ENCODE peak calls at places on chromosomes 5 and 9, in ten cellular contexts. One of them, this sample, is unnamed. For H3K4me1, the result is how much of the 10 kb centered on the place peaks cover.

GRCh38 chr5:150147580-150148407 is 7.9 kb downstream of the PDGFRB start:
- DNase-seq in adrenal gland: no peak
- DNase-seq in vagina: no peak
- DNase-seq in gastrocnemius medialis: no peak
- DNase-seq in A549: no peak
- DNase-seq in tibial nerve: no peak
- DNase-seq in spleen: no peak
- DNase-seq in upper lobe of left lung: no peak
- DNase-seq in IMR-90: no peak
- DNase-seq in testis: no peak
- DNase-seq in this sample: no peak

GRCh38 chr9:136177224-136177623 is 27.7 kb downstream of the LHX3 start:
- DNase-seq in adrenal gland: no peak
- DNase-seq in vagina: no peak
- DNase-seq in gastrocnemius medialis: no peak
- DNase-seq in A549: no peak
- DNase-seq in tibial nerve: no peak
- DNase-seq in spleen: no peak
- DNase-seq in upper lobe of left lung: peak
- DNase-seq in IMR-90: no peak
- DNase-seq in testis: no peak
- DNase-seq in this sample: no peak

GRCh38 chr5:79020861-79021561 is 35.9 kb upstream of the ARSB start:
- DNase-seq in adrenal gland: peak
- DNase-seq in vagina: no peak
- DNase-seq in gastrocnemius medialis: peak
- DNase-seq in A549: peak
- DNase-seq in tibial nerve: no peak
- DNase-seq in spleen: no peak
- DNase-seq in upper lobe of left lung: no peak
- DNase-seq in IMR-90: peak
- DNase-seq in testis: peak
- DNase-seq in this sample: peak

GRCh38 chr9:15249042-15249818 is 57.8 kb downstream of the TTC39B start:
- DNase-seq in adrenal gland: peak
- DNase-seq in vagina: no peak
- DNase-seq in gastrocnemius medialis: no peak
- DNase-seq in A549: no peak
- DNase-seq in tibial nerve: no peak
- DNase-seq in spleen: no peak
- DNase-seq in upper lobe of left lung: no peak
- DNase-seq in IMR-90: peak
- DNase-seq in testis: no peak
- DNase-seq in this sample: no peak

GRCh38 chr9:137582286-137582860 is 3.6 kb upstream of the DPH7 start:
- DNase-seq in adrenal gland: peak
- DNase-seq in vagina: no peak
- DNase-seq in gastrocnemius medialis: no peak
- DNase-seq in A549: no peak
- DNase-seq in tibial nerve: no peak
- DNase-seq in spleen: no peak
- DNase-seq in upper lobe of left lung: peak
- DNase-seq in IMR-90: no peak
- DNase-seq in testis: peak
- DNase-seq in this sample: no peak

GRCh38 chr5:36150676-36151433 is 832 bp downstream of the LMBRD2 start:
- DNase-seq in adrenal gland: peak
- DNase-seq in vagina: no peak
- DNase-seq in gastrocnemius medialis: no peak
- DNase-seq in A549: peak
- DNase-seq in tibial nerve: no peak
- DNase-seq in spleen: peak
- DNase-seq in upper lobe of left lung: peak
- DNase-seq in IMR-90: peak
- DNase-seq in testis: peak
- DNase-seq in this sample: no peak

GRCh38 chr5:133293953-133294352 is 242.1 kb downstream of the HSPA4 start:
- DNase-seq in adrenal gland: no peak
- DNase-seq in vagina: no peak
- DNase-seq in gastrocnemius medialis: no peak
- DNase-seq in A549: no peak
- DNase-seq in tibial nerve: no peak
- DNase-seq in spleen: no peak
- DNase-seq in upper lobe of left lung: no peak
- DNase-seq in IMR-90: no peak
- DNase-seq in testis: no peak
- DNase-seq in this sample: no peak

GRCh38 chr5:172939561-172939960 is 19.7 kb upstream of the RPL26L1 start:
- DNase-seq in adrenal gland: peak
- DNase-seq in vagina: no peak
- DNase-seq in gastrocnemius medialis: no peak
- DNase-seq in A549: no peak
- DNase-seq in tibial nerve: no peak
- DNase-seq in spleen: peak
- DNase-seq in upper lobe of left lung: no peak
- DNase-seq in IMR-90: peak
- DNase-seq in testis: no peak
- DNase-seq in this sample: no peak

GRCh38 chr9:91423785-91424402 is at the start of gene NFIL3:
- DNase-seq in adrenal gland: peak
- DNase-seq in vagina: no peak
- DNase-seq in gastrocnemius medialis: peak
- DNase-seq in A549: peak
- DNase-seq in tibial nerve: peak
- DNase-seq in spleen: peak
- DNase-seq in upper lobe of left lung: peak
- DNase-seq in IMR-90: peak
- DNase-seq in testis: peak
- DNase-seq in this sample: peak

GRCh38 chr5:176619203-176619568 is 9.2 kb upstream of the GPRIN1 start:
- DNase-seq in adrenal gland: peak
- DNase-seq in vagina: no peak
- DNase-seq in gastrocnemius medialis: peak
- DNase-seq in A549: peak
- DNase-seq in tibial nerve: no peak
- DNase-seq in spleen: peak
- DNase-seq in upper lobe of left lung: peak
- DNase-seq in IMR-90: peak
- DNase-seq in testis: peak
- DNase-seq in this sample: no peak

GRCh38 chr9:37529111-37529510 is 43.4 kb downstream of the POLR1E start:
- DNase-seq in adrenal gland: no peak
- DNase-seq in vagina: no peak
- DNase-seq in gastrocnemius medialis: peak
- DNase-seq in A549: no peak
- DNase-seq in tibial nerve: no peak
- DNase-seq in spleen: peak
- DNase-seq in upper lobe of left lung: peak
- DNase-seq in IMR-90: no peak
- DNase-seq in testis: no peak
- DNase-seq in this sample: no peak

GRCh38 chr5:96381526-96381925 is 51.5 kb downstream of the PCSK1 start:
- DNase-seq in adrenal gland: no peak
- DNase-seq in vagina: no peak
- DNase-seq in gastrocnemius medialis: no peak
- DNase-seq in A549: no peak
- DNase-seq in tibial nerve: no peak
- DNase-seq in spleen: no peak
- DNase-seq in upper lobe of left lung: no peak
- DNase-seq in IMR-90: no peak
- DNase-seq in testis: no peak
- DNase-seq in this sample: no peak

GRCh38 chr5:150311015-150311692 is 8.4 kb upstream of the ARSI start:
- DNase-seq in adrenal gland: no peak
- DNase-seq in vagina: no peak
- DNase-seq in gastrocnemius medialis: no peak
- DNase-seq in A549: no peak
- DNase-seq in tibial nerve: no peak
- DNase-seq in spleen: no peak
- DNase-seq in upper lobe of left lung: no peak
- DNase-seq in IMR-90: no peak
- DNase-seq in testis: no peak
- DNase-seq in this sample: no peak

GRCh38 chr9:104286792-104287191 is 192.7 kb downstream of the SMC2 start:
- DNase-seq in adrenal gland: no peak
- DNase-seq in vagina: no peak
- DNase-seq in gastrocnemius medialis: no peak
- DNase-seq in A549: no peak
- DNase-seq in tibial nerve: no peak
- DNase-seq in spleen: no peak
- DNase-seq in upper lobe of left lung: no peak
- DNase-seq in IMR-90: no peak
- DNase-seq in testis: no peak
- DNase-seq in this sample: no peak

GRCh38 chr5:156273325-156273724 is 53.6 kb upstream of the SGCD start:
- DNase-seq in adrenal gland: no peak
- DNase-seq in vagina: no peak
- DNase-seq in gastrocnemius medialis: no peak
- DNase-seq in A549: no peak
- DNase-seq in tibial nerve: no peak
- DNase-seq in spleen: no peak
- DNase-seq in upper lobe of left lung: no peak
- DNase-seq in IMR-90: no peak
- DNase-seq in testis: no peak
- DNase-seq in this sample: no peak

GRCh38 chr5:36090033-36090432 is 23.4 kb upstream of the UGT3A2 start:
- DNase-seq in adrenal gland: no peak
- DNase-seq in vagina: no peak
- DNase-seq in gastrocnemius medialis: no peak
- DNase-seq in A549: no peak
- DNase-seq in tibial nerve: no peak
- DNase-seq in spleen: no peak
- DNase-seq in upper lobe of left lung: no peak
- DNase-seq in IMR-90: peak
- DNase-seq in testis: peak
- DNase-seq in this sample: no peak

GRCh38 chr5:112711436-112711835 is 26.2 kb upstream of the APC start:
- DNase-seq in adrenal gland: no peak
- DNase-seq in vagina: no peak
- DNase-seq in gastrocnemius medialis: no peak
- DNase-seq in A549: no peak
- DNase-seq in tibial nerve: no peak
- DNase-seq in spleen: no peak
- DNase-seq in upper lobe of left lung: no peak
- DNase-seq in IMR-90: no peak
- DNase-seq in testis: no peak
- DNase-seq in this sample: no peak

GRCh38 chr9:105346273-105346672 is 101.6 kb upstream of the FSD1L start:
- DNase-seq in adrenal gland: no peak
- DNase-seq in vagina: no peak
- DNase-seq in gastrocnemius medialis: no peak
- DNase-seq in A549: no peak
- DNase-seq in tibial nerve: no peak
- DNase-seq in spleen: no peak
- DNase-seq in upper lobe of left lung: no peak
- DNase-seq in IMR-90: no peak
- DNase-seq in testis: no peak
- DNase-seq in this sample: no peak

DNA sequence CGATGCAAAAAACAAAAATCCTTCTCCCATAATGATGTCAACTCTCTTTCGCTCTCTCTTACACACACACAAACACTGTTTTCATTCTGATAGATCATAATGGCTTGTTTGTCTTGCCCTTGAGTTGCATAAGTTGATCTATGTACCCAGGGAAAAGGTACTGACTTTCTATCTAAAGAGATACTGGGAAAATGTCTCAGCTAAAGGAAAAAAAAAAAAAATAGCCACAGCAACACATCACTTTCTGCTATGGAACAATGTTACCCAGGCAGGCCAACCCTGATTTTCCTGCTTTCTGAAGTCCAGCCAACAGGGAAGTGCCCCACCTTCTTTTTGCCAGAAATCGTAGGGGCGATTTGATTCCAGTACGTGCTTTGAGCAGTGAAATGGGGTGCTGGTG is 212.6 kb upstream of the ACTBL2 start:
- DNase-seq in adrenal gland: no peak
- DNase-seq in vagina: no peak
- DNase-seq in gastrocnemius medialis: no peak
- DNase-seq in A549: no peak
- DNase-seq in tibial nerve: no peak
- DNase-seq in spleen: no peak
- DNase-seq in upper lobe of left lung: no peak
- DNase-seq in IMR-90: no peak
- DNase-seq in testis: no peak
- DNase-seq in this sample: no peak
- H3K4me1 ChIP-seq in adrenal gland: under half
- H3K4me1 ChIP-seq in vagina: half or more
- H3K4me1 ChIP-seq in gastrocnemius medialis: under half
- H3K4me1 ChIP-seq in A549: half or more
- H3K4me1 ChIP-seq in tibial nerve: under half
- H3K4me1 ChIP-seq in spleen: under half
- H3K4me1 ChIP-seq in upper lobe of left lung: under half
- H3K4me1 ChIP-seq in IMR-90: under half
- H3K4me1 ChIP-seq in testis: under half
- H3K4me1 ChIP-seq in this sample: under half

GRCh38 chr9:120791161-120791560 is 2.1 kb downstream of the FBXW2 start:
- DNase-seq in adrenal gland: peak
- DNase-seq in vagina: no peak
- DNase-seq in gastrocnemius medialis: no peak
- DNase-seq in A549: no peak
- DNase-seq in tibial nerve: no peak
- DNase-seq in spleen: no peak
- DNase-seq in upper lobe of left lung: no peak
- DNase-seq in IMR-90: no peak
- DNase-seq in testis: no peak
- DNase-seq in this sample: no peak
- H3K4me3 ChIP-seq in adrenal gland: no peak
- H3K4me3 ChIP-seq in vagina: no peak
- H3K4me3 ChIP-seq in gastrocnemius medialis: no peak
- H3K4me3 ChIP-seq in A549: no peak
- H3K4me3 ChIP-seq in tibial nerve: no peak
- H3K4me3 ChIP-seq in spleen: no peak
- H3K4me3 ChIP-seq in upper lobe of left lung: no peak
- H3K4me3 ChIP-seq in IMR-90: no peak
- H3K4me3 ChIP-seq in testis: no peak
- H3K4me3 ChIP-seq in this sample: no peak

GRCh38 chr5:151771259-151772028 is at the start of gene G3BP1:
- DNase-seq in adrenal gland: peak
- DNase-seq in vagina: peak
- DNase-seq in gastrocnemius medialis: peak
- DNase-seq in A549: peak
- DNase-seq in tibial nerve: peak
- DNase-seq in spleen: peak
- DNase-seq in upper lobe of left lung: peak
- DNase-seq in IMR-90: peak
- DNase-seq in testis: peak
- DNase-seq in this sample: peak
- TF ChIP-seq POLR2A in adrenal gland: peak
- TF ChIP-seq POLR2A in vagina: peak
- TF ChIP-seq POLR2A in gastrocnemius medialis: peak
- TF ChIP-seq POLR2A in A549: peak
- TF ChIP-seq POLR2A in tibial nerve: peak
- TF ChIP-seq POLR2A in spleen: peak
- TF ChIP-seq POLR2A in upper lobe of left lung: peak
- TF ChIP-seq POLR2A in IMR-90: peak
- TF ChIP-seq POLR2A in testis: peak
- TF ChIP-seq POLR2A in this sample: peak

DNA sequence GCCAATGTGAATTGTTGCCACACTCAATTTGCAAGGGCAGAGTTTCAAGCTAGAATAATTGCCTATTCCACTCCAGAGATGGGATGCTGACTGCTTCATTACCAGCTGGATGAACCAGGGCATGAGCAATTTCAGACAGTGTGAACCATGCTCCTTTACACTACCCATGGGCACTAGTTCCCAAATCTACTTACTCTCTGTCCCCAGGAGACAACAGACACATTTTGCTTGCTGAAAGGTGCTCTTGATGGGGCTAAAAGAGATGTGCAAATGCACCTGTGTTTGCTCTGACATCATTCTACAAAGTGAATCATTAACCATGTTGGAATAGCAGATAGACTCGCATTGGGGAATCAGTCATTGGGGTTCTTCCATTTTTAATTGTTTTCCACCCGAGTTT is 522.3 kb upstream of the NUDT12 start:
- DNase-seq in adrenal gland: no peak
- DNase-seq in vagina: no peak
- DNase-seq in gastrocnemius medialis: no peak
- DNase-seq in A549: no peak
- DNase-seq in tibial nerve: no peak
- DNase-seq in spleen: no peak
- DNase-seq in upper lobe of left lung: no peak
- DNase-seq in IMR-90: no peak
- DNase-seq in testis: no peak
- DNase-seq in this sample: no peak
- H3K4me1 ChIP-seq in adrenal gland: under half
- H3K4me1 ChIP-seq in vagina: under half
- H3K4me1 ChIP-seq in gastrocnemius medialis: under half
- H3K4me1 ChIP-seq in A549: under half
- H3K4me1 ChIP-seq in tibial nerve: under half
- H3K4me1 ChIP-seq in spleen: under half
- H3K4me1 ChIP-seq in upper lobe of left lung: under half
- H3K4me1 ChIP-seq in IMR-90: under half
- H3K4me1 ChIP-seq in testis: under half
- H3K4me1 ChIP-seq in this sample: under half